ENCODE peak calls at places on chromosome 7, in seven cellular contexts. One of them, this sample, is unnamed.

GRCh38 chr7:47460251-47460989 is 121.5 kb downstream of the TNS3 start:
- DNase-seq in fibroblast of lung: no peak
- DNase-seq in frontal cortex: no peak
- DNase-seq in epithelial cell of esophagus: no peak
- DNase-seq in KG1: no peak
- DNase-seq in stimulated activated CD4-positive, alpha-beta T cell treated with anti-CD3 and anti-CD28 coated beads, TNF-alpha, amount 100 ng/mL, for 4 hours: no peak
- DNase-seq in heart left ventricle: no peak
- DNase-seq in this sample: no peak

GRCh38 chr7:1727812-1728570 is 57.9 kb downstream of the ELFN1 start:
- DNase-seq in fibroblast of lung: no peak
- DNase-seq in frontal cortex: no peak
- DNase-seq in epithelial cell of esophagus: no peak
- DNase-seq in KG1: no peak
- DNase-seq in stimulated activated CD4-positive, alpha-beta T cell treated with anti-CD3 and anti-CD28 coated beads, TNF-alpha, amount 100 ng/mL, for 4 hours: no peak
- DNase-seq in heart left ventricle: no peak
- DNase-seq in this sample: no peak

GRCh38 chr7:134627775-134628153 is 18.9 kb upstream of the BPGM start:
- DNase-seq in fibroblast of lung: no peak
- DNase-seq in frontal cortex: no peak
- DNase-seq in epithelial cell of esophagus: no peak
- DNase-seq in KG1: no peak
- DNase-seq in stimulated activated CD4-positive, alpha-beta T cell treated with anti-CD3 and anti-CD28 coated beads, TNF-alpha, amount 100 ng/mL, for 4 hours: no peak
- DNase-seq in heart left ventricle: no peak
- DNase-seq in this sample: no peak

GRCh38 chr7:27210441-27211083 is 10.7 kb upstream of the HOXA13 start:
- DNase-seq in fibroblast of lung: peak
- DNase-seq in frontal cortex: no peak
- DNase-seq in epithelial cell of esophagus: peak
- DNase-seq in KG1: no peak
- DNase-seq in stimulated activated CD4-positive, alpha-beta T cell treated with anti-CD3 and anti-CD28 coated beads, TNF-alpha, amount 100 ng/mL, for 4 hours: no peak
- DNase-seq in heart left ventricle: peak
- DNase-seq in this sample: no peak

GRCh38 chr7:83594076-83594475 is 54.9 kb downstream of the SEMA3E start:
- DNase-seq in fibroblast of lung: no peak
- DNase-seq in frontal cortex: no peak
- DNase-seq in epithelial cell of esophagus: no peak
- DNase-seq in KG1: no peak
- DNase-seq in stimulated activated CD4-positive, alpha-beta T cell treated with anti-CD3 and anti-CD28 coated beads, TNF-alpha, amount 100 ng/mL, for 4 hours: no peak
- DNase-seq in heart left ventricle: no peak
- DNase-seq in this sample: no peak

GRCh38 chr7:134690016-134690415 is 43.4 kb downstream of the BPGM start:
- DNase-seq in fibroblast of lung: peak
- DNase-seq in frontal cortex: peak
- DNase-seq in epithelial cell of esophagus: no peak
- DNase-seq in KG1: no peak
- DNase-seq in stimulated activated CD4-positive, alpha-beta T cell treated with anti-CD3 and anti-CD28 coated beads, TNF-alpha, amount 100 ng/mL, for 4 hours: no peak
- DNase-seq in heart left ventricle: no peak
- DNase-seq in this sample: no peak

GRCh38 chr7:96949766-96950165 is 55.6 kb upstream of the DLX6 start:
- DNase-seq in fibroblast of lung: no peak
- DNase-seq in frontal cortex: no peak
- DNase-seq in epithelial cell of esophagus: peak
- DNase-seq in KG1: no peak
- DNase-seq in stimulated activated CD4-positive, alpha-beta T cell treated with anti-CD3 and anti-CD28 coated beads, TNF-alpha, amount 100 ng/mL, for 4 hours: no peak
- DNase-seq in heart left ventricle: no peak
- DNase-seq in this sample: no peak

GRCh38 chr7:153886506-153887391 is 165.4 kb upstream of the DPP6 start:
- DNase-seq in fibroblast of lung: no peak
- DNase-seq in frontal cortex: peak
- DNase-seq in epithelial cell of esophagus: no peak
- DNase-seq in KG1: no peak
- DNase-seq in stimulated activated CD4-positive, alpha-beta T cell treated with anti-CD3 and anti-CD28 coated beads, TNF-alpha, amount 100 ng/mL, for 4 hours: no peak
- DNase-seq in heart left ventricle: no peak
- DNase-seq in this sample: no peak

GRCh38 chr7:121547341-121548092 is 151.4 kb upstream of the FAM3C start:
- DNase-seq in fibroblast of lung: peak
- DNase-seq in frontal cortex: peak
- DNase-seq in epithelial cell of esophagus: peak
- DNase-seq in KG1: no peak
- DNase-seq in stimulated activated CD4-positive, alpha-beta T cell treated with anti-CD3 and anti-CD28 coated beads, TNF-alpha, amount 100 ng/mL, for 4 hours: no peak
- DNase-seq in heart left ventricle: no peak
- DNase-seq in this sample: no peak

GRCh38 chr7:23291957-23292560 is 7.1 kb upstream of the MALSU1 start:
- DNase-seq in fibroblast of lung: no peak
- DNase-seq in frontal cortex: no peak
- DNase-seq in epithelial cell of esophagus: no peak
- DNase-seq in KG1: no peak
- DNase-seq in stimulated activated CD4-positive, alpha-beta T cell treated with anti-CD3 and anti-CD28 coated beads, TNF-alpha, amount 100 ng/mL, for 4 hours: no peak
- DNase-seq in heart left ventricle: no peak
- DNase-seq in this sample: peak

GRCh38 chr7:2168612-2169312 is 64.0 kb downstream of the MAD1L1 start:
- DNase-seq in fibroblast of lung: no peak
- DNase-seq in frontal cortex: no peak
- DNase-seq in epithelial cell of esophagus: peak
- DNase-seq in KG1: no peak
- DNase-seq in stimulated activated CD4-positive, alpha-beta T cell treated with anti-CD3 and anti-CD28 coated beads, TNF-alpha, amount 100 ng/mL, for 4 hours: no peak
- DNase-seq in heart left ventricle: no peak
- DNase-seq in this sample: no peak

GRCh38 chr7:1853619-1854520 is 183.8 kb downstream of the ELFN1 start:
- DNase-seq in fibroblast of lung: no peak
- DNase-seq in frontal cortex: no peak
- DNase-seq in epithelial cell of esophagus: no peak
- DNase-seq in KG1: no peak
- DNase-seq in stimulated activated CD4-positive, alpha-beta T cell treated with anti-CD3 and anti-CD28 coated beads, TNF-alpha, amount 100 ng/mL, for 4 hours: no peak
- DNase-seq in heart left ventricle: peak
- DNase-seq in this sample: no peak

GRCh38 chr7:44291733-44292395 is 33.5 kb downstream of the CAMK2B start:
- DNase-seq in fibroblast of lung: no peak
- DNase-seq in frontal cortex: no peak
- DNase-seq in epithelial cell of esophagus: no peak
- DNase-seq in KG1: no peak
- DNase-seq in stimulated activated CD4-positive, alpha-beta T cell treated with anti-CD3 and anti-CD28 coated beads, TNF-alpha, amount 100 ng/mL, for 4 hours: no peak
- DNase-seq in heart left ventricle: peak
- DNase-seq in this sample: no peak

GRCh38 chr7:49322476-49322875 is 398.1 kb downstream of the CDC14C start:
- DNase-seq in fibroblast of lung: no peak
- DNase-seq in frontal cortex: no peak
- DNase-seq in epithelial cell of esophagus: no peak
- DNase-seq in KG1: no peak
- DNase-seq in stimulated activated CD4-positive, alpha-beta T cell treated with anti-CD3 and anti-CD28 coated beads, TNF-alpha, amount 100 ng/mL, for 4 hours: no peak
- DNase-seq in heart left ventricle: no peak
- DNase-seq in this sample: no peak

This sample was measured in retinal pigment epithelial cell.